ENCODE peak calls at places on chromosomes 6 and 20, in ten cellular contexts. Y, U, X, D, K, W, L, Z, S and B are unnamed samples.

GRCh38 chr20:46809961-46810360 is 84.7 kb upstream of the EYA2 start:
- DNase-seq in X (no peak), L (no peak), D (no peak), S (no peak), K (no peak), Z (no peak), U (no peak), Y (no peak), W (no peak), B (no peak)

GRCh38 chr6:31588871-31589650 is 3.0 kb downstream of the LST1 start:
- DNase-seq in L (no peak), U (no peak), S (no peak), W (no peak), K (no peak), Y (no peak), Z (no peak), X (no peak), D (no peak), B (no peak)

GRCh38 chr20:16942702-16943101 is 194.5 kb downstream of the OTOR start:
- DNase-seq in W (no peak), D (no peak), S (no peak), Y (no peak), U (peak), Z (no peak), K (no peak), L (no peak), X (peak), B (no peak)

GRCh38 chr6:47674673-47675072 is 23.7 kb upstream of the ADGRF4 start:
- DNase-seq in K (no peak), S (no peak), L (no peak), Z (no peak), W (no peak), Y (no peak), D (no peak), X (no peak), U (no peak), B (no peak)

GRCh38 chr6:151139524-151139923 is 100.2 kb upstream of the AKAP12 start:
- DNase-seq in K (no peak), X (no peak), U (no peak), Y (no peak), L (no peak), W (no peak), Z (no peak), D (no peak), S (no peak), B (no peak)

GRCh38 chr6:116434056-116434725 is 27.0 kb upstream of the CALHM6 start:
- DNase-seq in X (no peak), U (no peak), Z (no peak), S (no peak), D (no peak), L (no peak), K (no peak), W (no peak), Y (no peak), B (no peak)

GRCh38 chr20:23363257-23363649 is 1.3 kb downstream of the GZF1 start:
- DNase-seq in X (no peak), Y (peak), D (no peak), U (no peak), Z (no peak), L (no peak), K (no peak), W (no peak), S (no peak), B (no peak)

GRCh38 chr20:46823271-46823747 is 71.3 kb upstream of the EYA2 start:
- DNase-seq in X (no peak), W (no peak), K (no peak), Y (no peak), S (no peak), L (no peak), D (no peak), U (no peak), Z (no peak), B (no peak)

GRCh38 chr20:23097636-23098580 is 11.8 kb upstream of the CD93 start:
- DNase-seq in S (no peak), X (no peak), D (no peak), Z (no peak), L (no peak), Y (no peak), W (no peak), U (no peak), K (no peak), B (no peak)

GRCh38 chr6:11343963-11344714 is 111.7 kb upstream of the NEDD9 start:
- DNase-seq in Z (no peak), K (no peak), Y (no peak), L (no peak), U (no peak), X (no peak), S (no peak), W (no peak), D (no peak), B (no peak)

GRCh38 chr20:16438100-16438499 is 135.1 kb downstream of the KIF16B start:
- DNase-seq in W (no peak), Y (no peak), Z (no peak), D (no peak), U (no peak), X (no peak), L (no peak), K (no peak), S (no peak), B (no peak)

GRCh38 chr6:82248233-82248735 is 740 bp upstream of the IBTK start:
- DNase-seq in U (peak), S (no peak), Z (no peak), Y (no peak), D (no peak), X (peak), K (no peak), W (no peak), L (peak), B (no peak)

GRCh38 chr6:29627762-29628418 is 5.1 kb downstream of the GABBR1 start:
- DNase-seq in X (peak), W (peak), K (peak), Y (peak), Z (peak), U (peak), D (peak), L (peak), S (peak), B (peak)

GRCh38 chr6:81865712-81866111 is 113.2 kb upstream of the TENT5A start:
- DNase-seq in W (no peak), S (no peak), L (no peak), Y (no peak), D (peak), K (no peak), X (peak), Z (no peak), U (peak), B (no peak)

GRCh38 chr20:45893831-45894230 is 2.7 kb downstream of the CTSA start:
- DNase-seq in D (no peak), L (no peak), X (no peak), Y (no peak), S (no peak), Z (no peak), K (no peak), W (no peak), U (no peak), B (no peak)

GRCh38 chr6:36852481-36853147 is 13.4 kb upstream of the CPNE5 start:
- DNase-seq in Z (no peak), K (no peak), S (no peak), U (no peak), L (no peak), X (peak), W (no peak), Y (no peak), D (peak), B (no peak)

GRCh38 chr20:43584448-43585138 is 6.1 kb upstream of the IFT52 start:
- DNase-seq in W (no peak), Z (no peak), X (peak), S (no peak), L (no peak), K (no peak), Y (no peak), U (peak), D (no peak), B (no peak)

GRCh38 chr6:43175676-43176422 is 4.8 kb downstream of the SRF start:
- DNase-seq in Z (no peak), W (no peak), K (no peak), U (no peak), Y (no peak), D (no peak), X (no peak), L (no peak), S (no peak), B (no peak)

GRCh38 chr20:63255911-63256704 is 1.8 kb upstream of the NKAIN4 start:
- DNase-seq in Z (no peak), L (no peak), W (no peak), D (no peak), X (no peak), S (no peak), Y (no peak), K (no peak), U (no peak), B (no peak)

GRCh38 chr6:35463292-35463691 is 4.9 kb upstream of the RPL10A start:
- DNase-seq in K (no peak), W (no peak), X (no peak), D (no peak), S (no peak), U (no peak), Z (no peak), Y (no peak), L (no peak), B (no peak)

GRCh38 chr6:47252636-47253035 is 57.1 kb downstream of the TNFRSF21 start:
- DNase-seq in D (no peak), X (no peak), K (no peak), Y (no peak), S (no peak), W (no peak), U (no peak), Z (no peak), L (no peak), B (no peak)

GRCh38 chr6:37517411-37517812 is 17.7 kb upstream of the CCDC167 start:
- DNase-seq in L (no peak), S (no peak), K (no peak), X (no peak), W (no peak), U (no peak), Z (no peak), Y (no peak), D (no peak), B (no peak)

GRCh38 chr20:63708301-63709148 is 686 bp downstream of the ZGPAT start:
- DNase-seq in Y (peak), D (no peak), Z (no peak), U (no peak), S (peak), L (peak), W (no peak), K (no peak), X (no peak), B (no peak)

GRCh38 chr6:53124131-53124800 is 24.4 kb downstream of the GCM1 start:
- DNase-seq in Z (no peak), W (no peak), D (no peak), Y (no peak), L (no peak), X (no peak), S (no peak), U (no peak), K (no peak), B (no peak)

GRCh38 chr20:23399568-23400241 is 21.6 kb downstream of the NAPB start:
- DNase-seq in K (no peak), W (no peak), U (no peak), Y (no peak), S (no peak), X (peak), Z (no peak), D (no peak), L (no peak), B (no peak)

GRCh38 chr20:36098364-36098763 is 56.2 kb upstream of the EPB41L1 start:
- DNase-seq in Y (no peak), D (no peak), W (no peak), L (no peak), U (no peak), X (peak), Z (no peak), K (peak), S (no peak), B (no peak)

GRCh38 chr6:1325471-1326309 is 13.8 kb downstream of the FOXQ1 start:
- DNase-seq in Z (no peak), S (no peak), D (peak), W (no peak), K (no peak), Y (no peak), X (peak), L (no peak), U (peak), B (no peak)

GRCh38 chr20:57320358-57320757 is 9.2 kb upstream of the SPO11 start:
- DNase-seq in X (no peak), K (no peak), W (no peak), D (no peak), Y (no peak), Z (no peak), L (no peak), S (no peak), U (no peak), B (no peak)

GRCh38 chr6:163337958-163338357 is 76.6 kb upstream of the QKI start:
- DNase-seq in S (no peak), W (no peak), U (no peak), D (no peak), L (no peak), Y (no peak), X (no peak), K (no peak), Z (no peak), B (no peak)

GRCh38 chr20:64114356-64114971 is 7.1 kb upstream of the NPBWR2 start:
- DNase-seq in U (no peak), Z (no peak), Y (peak), W (no peak), K (no peak), S (no peak), L (no peak), D (no peak), X (no peak), B (no peak)

GRCh38 chr20:3377644-3378043 is 29.8 kb downstream of the DNAAF9 start:
- DNase-seq in W (no peak), Z (no peak), K (no peak), S (no peak), Y (no peak), L (no peak), U (no peak), D (no peak), X (no peak), B (no peak)

GRCh38 chr6:157714153-157714490 is 108.9 kb upstream of the SNX9 start:
- DNase-seq in L (no peak), Z (no peak), Y (no peak), D (no peak), U (no peak), W (no peak), X (peak), K (no peak), S (no peak), B (no peak)

GRCh38 chr20:17747431-17747846 is 47.7 kb downstream of the BANF2 start:
- DNase-seq in Y (no peak), L (no peak), D (peak), Z (no peak), W (peak), U (peak), X (peak), K (no peak), S (no peak), B (no peak)